ENCODE peak calls at places on chromosomes 12 and 14, in four cellular contexts. P is glutamatergic neuron, D is HFF-Myc, H is T follicular helper cell. I is an unnamed sample.

GRCh38 chr12:12684375-12685106 is 11.4 kb downstream of the GPR19 start:
- DNase-seq in P (peak; percentile 75), D (no peak), H (no peak), I (no peak)

GRCh38 chr12:100926669-100927248 is 132.2 kb downstream of the ANO4 start:
- DNase-seq in P (peak; percentile 19), D (peak; percentile 7), H (no peak), I (no peak)

GRCh38 chr14:36315159-36315853 is 5.1 kb downstream of the MBIP start:
- DNase-seq in P (no peak), D (no peak), H (no peak), I (no peak)

GRCh38 chr12:124625867-124626675 is 58.7 kb upstream of the NCOR2 start:
- DNase-seq in P (peak; percentile 39), D (no peak), H (no peak), I (peak; percentile 94)

GRCh38 chr12:56010112-56010570 is 10.7 kb upstream of the IKZF4 start:
- DNase-seq in P (no peak), D (no peak), H (no peak), I (no peak)

GRCh38 chr14:76491172-76491930 is 115.4 kb downstream of the ESRRB start:
- DNase-seq in P (peak; percentile 33), D (no peak), H (no peak), I (no peak)

GRCh38 chr14:82047777-82048470 is 514.3 kb upstream of the SEL1L start:
- DNase-seq in P (no peak), D (no peak), H (no peak), I (no peak)

GRCh38 chr14:92421756-92422155 is 91.8 kb upstream of the RIN3 start:
- DNase-seq in P (no peak), D (no peak), H (no peak), I (no peak)

GRCh38 chr12:32501835-32502333 is 102.5 kb downstream of the FGD4 start:
- DNase-seq in P (peak; percentile 71), D (peak; percentile 91), H (no peak), I (peak; percentile 77)

GRCh38 chr14:81565441-81566290 is 32.0 kb upstream of the SEL1L start:
- DNase-seq in P (peak; percentile 32), D (no peak), H (no peak), I (no peak)

GRCh38 chr12:68080577-68080976 is 79.0 kb downstream of the IFNG start:
- DNase-seq in P (no peak), D (no peak), H (no peak), I (no peak)

GRCh38 chr14:101480747-101481530 is 80.4 kb upstream of the DIO3 start:
- DNase-seq in P (peak; percentile 40), D (no peak), H (no peak), I (peak; percentile 29)

GRCh38 chr14:28494196-28494595 is 272.4 kb upstream of the FOXG1 start:
- DNase-seq in P (no peak), D (no peak), H (no peak), I (no peak)

GRCh38 chr12:48010366-48010970 is 6.2 kb upstream of the COL2A1 start:
- DNase-seq in P (no peak), D (no peak), H (no peak), I (no peak)

GRCh38 chr14:33765251-33765650 is 185.6 kb downstream of the EGLN3 start:
- DNase-seq in P (peak; percentile 80), D (no peak), H (no peak), I (no peak)

GRCh38 chr14:59333668-59334067 is 131.5 kb downstream of the GPR135 start:
- DNase-seq in P (no peak), D (peak; percentile 27), H (no peak), I (no peak)

GRCh38 chr12:77372469-77372868 is 307.1 kb upstream of the E2F7 start:
- DNase-seq in P (no peak), D (no peak), H (no peak), I (no peak)

GRCh38 chr12:116525418-116526001 is 33.7 kb upstream of the MAP1LC3B2 start:
- DNase-seq in P (no peak), D (no peak), H (no peak), I (peak; percentile 83)

GRCh38 chr14:91732439-91732838 is 553 bp upstream of the CATSPERB start:
- DNase-seq in P (no peak), D (no peak), H (no peak), I (no peak)

GRCh38 chr14:53599221-53599945 is 357.2 kb downstream of the BMP4 start:
- DNase-seq in P (no peak), D (no peak), H (no peak), I (no peak)

GRCh38 chr12:56206373-56207166 is 15.2 kb downstream of the RNF41 start:
- DNase-seq in P (peak; percentile 76), D (no peak), H (peak; percentile 8), I (no peak)

GRCh38 chr12:1500095-1500801 is 94.1 kb downstream of the FBXL14 start:
- DNase-seq in P (peak; percentile 60), D (no peak), H (no peak), I (no peak)

GRCh38 chr12:58954002-58954401 is 33.7 kb upstream of the LRIG3 start:
- DNase-seq in P (no peak), D (no peak), H (no peak), I (no peak)

GRCh38 chr12:22287056-22287455 is 47.5 kb downstream of the ST8SIA1 start:
- DNase-seq in P (no peak), D (no peak), H (no peak), I (no peak)

GRCh38 chr12:105748806-105749600 is 389.8 kb downstream of the NUAK1 start:
- DNase-seq in P (no peak), D (peak; percentile 22), H (no peak), I (no peak)

GRCh38 chr14:74634964-74635363 is 22.9 kb upstream of the LTBP2 start:
- DNase-seq in P (no peak), D (peak; percentile 51), H (no peak), I (no peak)

GRCh38 chr12:58966939-58967338 is 46.6 kb upstream of the LRIG3 start:
- DNase-seq in P (no peak), D (no peak), H (no peak), I (no peak)

GRCh38 chr12:115472852-115473251 is 788.9 kb upstream of the TBX3 start:
- DNase-seq in P (no peak), D (no peak), H (no peak), I (no peak)

GRCh38 chr12:132089407-132089910 is 54.7 kb downstream of the DDX51 start:
- DNase-seq in P (no peak), D (no peak), H (no peak), I (no peak)

GRCh38 chr14:101028971-101029667 is 125.6 kb upstream of the RTL1 start:
- DNase-seq in P (peak; percentile 2), D (no peak), H (no peak), I (peak; percentile 11)

GRCh38 chr12:119565404-119565803 is 28.2 kb upstream of the TMEM233 start:
- DNase-seq in P (no peak), D (no peak), H (no peak), I (no peak)

GRCh38 chr14:61866932-61867920 is 105.0 kb downstream of the SNAPC1 start:
- DNase-seq in P (no peak), D (no peak), H (no peak), I (no peak)

GRCh38 chr14:46250113-46250703 is 401.4 kb downstream of the RPL10L start:
- DNase-seq in P (no peak), D (peak; percentile 0), H (no peak), I (no peak)

GRCh38 chr12:132408626-132409494 is 79.5 kb upstream of the GALNT9 start:
- DNase-seq in P (no peak), D (no peak), H (no peak), I (no peak)

I was measured in suprapubic skin.